ENCODE peak calls at places on chromosome 2, in four cellular contexts. N is Peyer's patch; Y is OCI-LY7; G is CD4-positive, alpha-beta memory T cell. H is an unnamed sample.

GRCh38 chr2:71612581-71613520 is 159.5 kb downstream of the DYSF start:
- DNase-seq in Y (no peak), N (no peak), G (no peak), H (no peak)

GRCh38 chr2:218882463-218882821 is 1.8 kb downstream of the WNT10A start:
- DNase-seq in N (peak; percentile 23), Y (no peak), G (no peak), H (no peak)

GRCh38 chr2:74481961-74482800 is 617 bp downstream of the CCDC142 start:
- DNase-seq in N (no peak), Y (peak; percentile 76), G (no peak), H (no peak)

GRCh38 chr2:20691076-20691708 is 24.2 kb downstream of the GDF7 start:
- DNase-seq in N (no peak), G (no peak), Y (no peak), H (no peak)

GRCh38 chr2:886072-887022 is 64.3 kb upstream of the SNTG2 start:
- DNase-seq in N (peak; percentile 14), G (no peak), Y (no peak), H (no peak)

GRCh38 chr2:114929225-114929624 is 486.8 kb downstream of the DPP10 start:
- DNase-seq in Y (no peak), N (no peak), G (no peak), H (no peak)

GRCh38 chr2:185979546-185980071 is 241.0 kb downstream of the FSIP2 start:
- DNase-seq in N (no peak), Y (no peak), G (no peak), H (no peak)

GRCh38 chr2:73291461-73292315 is 1.7 kb downstream of the EGR4 start:
- DNase-seq in N (no peak), G (no peak), Y (no peak), H (no peak)

GRCh38 chr2:212843409-212844199 is 305.0 kb upstream of the ERBB4 start:
- DNase-seq in N (no peak), G (no peak), Y (no peak), H (no peak)

GRCh38 chr2:47528874-47529273 is 125.9 kb downstream of the MSH2 start:
- DNase-seq in Y (no peak), G (no peak), N (no peak), H (no peak)

GRCh38 chr2:186599186-186599778 is 9.4 kb downstream of the ITGAV start:
- DNase-seq in Y (no peak), G (no peak), N (no peak), H (no peak)

GRCh38 chr2:180934911-180935310 is 45.5 kb upstream of the UBE2E3 start:
- DNase-seq in G (no peak), Y (no peak), N (no peak), H (no peak)

GRCh38 chr2:140454717-140455116 is 1674.5 kb upstream of the NXPH2 start:
- DNase-seq in N (no peak), G (no peak), Y (no peak), H (no peak)

DNA sequence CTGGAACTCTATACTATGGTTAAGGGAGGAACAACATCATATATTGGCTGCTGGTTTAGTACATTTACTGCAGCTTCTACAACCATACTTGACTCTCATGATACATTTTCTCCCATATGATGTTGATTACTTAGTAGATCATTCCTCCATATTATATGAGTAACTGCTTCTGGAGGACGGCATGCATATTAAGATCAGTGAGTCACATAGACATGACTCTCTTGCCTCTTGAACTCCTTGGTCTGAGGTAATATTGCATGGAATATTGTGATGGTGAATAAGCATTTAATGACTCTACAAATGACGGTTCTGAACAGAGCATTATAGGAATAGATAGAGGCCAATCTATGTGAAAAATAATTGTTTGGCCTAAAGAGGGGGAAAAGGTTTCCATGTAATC is 418.8 kb upstream of the SPHKAP start:
- DNase-seq in Y (no peak), N (no peak), G (no peak), H (no peak)
- H3K9me3 ChIP-seq in Y (no peaks in the 10 kb centered on the region), N (no peaks in the 10 kb centered on the region), G (no peaks in the 10 kb centered on the region), H (no peaks in the 10 kb centered on the region)

GRCh38 chr2:40497251-40497859 is 45.5 kb upstream of the SLC8A1 start:
- DNase-seq in N (no peak), G (no peak), Y (no peak), H (no peak)

GRCh38 chr2:40499437-40499836 is 47.5 kb upstream of the SLC8A1 start:
- DNase-seq in G (no peak), Y (no peak), N (no peak), H (no peak)
- H3K4me1 ChIP-seq in G (no peaks in the 10 kb centered on the region), Y (peaks cover 9% of the 10 kb centered on the region), N (no peaks in the 10 kb centered on the region), H (no peaks in the 10 kb centered on the region)

GRCh38 chr2:41498791-41499190 is 549.0 kb upstream of the PKDCC start:
- DNase-seq in G (no peak), Y (no peak), N (no peak), H (no peak)
- H3K9me3 ChIP-seq in G (peaks cover 20% of the 10 kb centered on the region), Y (peaks cover 30% of the 10 kb centered on the region), N (peaks cover 19% of the 10 kb centered on the region), H (peaks cover 5% of the 10 kb centered on the region)

DNA sequence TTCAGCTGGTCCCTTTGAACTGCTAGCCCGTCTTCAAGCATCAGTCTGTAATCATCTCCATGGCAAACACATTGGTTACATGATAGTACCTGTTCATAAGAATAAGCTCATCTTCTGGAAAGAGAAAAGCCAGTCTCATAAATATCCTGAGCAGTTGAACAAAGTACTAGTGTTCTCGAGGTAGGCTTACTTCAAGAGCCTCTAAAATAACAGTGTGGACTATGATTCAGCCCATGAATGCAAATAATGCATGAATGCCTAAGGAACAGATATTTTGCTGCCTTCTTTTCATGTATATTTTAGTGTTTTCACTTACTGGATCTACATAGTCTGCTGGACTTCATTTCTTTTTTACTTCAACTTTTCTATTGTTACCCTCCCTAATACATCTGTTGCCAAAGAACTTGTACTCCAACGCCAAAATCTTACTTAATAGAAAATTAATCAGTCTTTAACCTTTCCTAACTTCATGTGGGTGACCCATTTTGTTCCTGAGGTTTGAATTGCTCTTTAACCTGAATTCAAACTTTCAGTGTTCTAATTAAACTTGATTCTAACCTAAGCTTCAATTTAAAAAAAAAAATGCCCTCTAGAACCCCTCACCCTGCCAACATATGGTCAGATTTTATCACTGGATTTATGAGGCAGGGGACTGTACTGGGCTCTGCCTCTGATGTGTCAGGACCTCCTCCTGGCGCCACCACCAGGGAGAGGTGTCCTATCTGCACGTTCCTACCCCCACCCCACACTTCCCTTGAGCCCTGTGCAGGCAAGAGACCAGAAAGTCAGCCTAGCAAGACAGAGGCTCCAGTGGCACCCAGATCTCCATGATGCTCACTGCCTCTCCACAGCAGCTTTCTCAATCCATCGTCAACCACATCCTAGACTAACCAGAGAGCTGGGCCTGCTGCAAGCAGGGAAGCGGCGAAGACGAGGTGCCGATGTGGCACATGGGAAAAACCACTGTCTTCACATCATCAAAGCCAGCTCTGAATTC is 264.7 kb upstream of the ID2 start:
- DNase-seq in N (no peak), Y (no peak), G (no peak), H (no peak)
- H3K4me1 ChIP-seq in N (no peaks in the 10 kb centered on the region), Y (peaks cover 8% of the 10 kb centered on the region), G (no peaks in the 10 kb centered on the region), H (peaks cover 3% of the 10 kb centered on the region)

DNA sequence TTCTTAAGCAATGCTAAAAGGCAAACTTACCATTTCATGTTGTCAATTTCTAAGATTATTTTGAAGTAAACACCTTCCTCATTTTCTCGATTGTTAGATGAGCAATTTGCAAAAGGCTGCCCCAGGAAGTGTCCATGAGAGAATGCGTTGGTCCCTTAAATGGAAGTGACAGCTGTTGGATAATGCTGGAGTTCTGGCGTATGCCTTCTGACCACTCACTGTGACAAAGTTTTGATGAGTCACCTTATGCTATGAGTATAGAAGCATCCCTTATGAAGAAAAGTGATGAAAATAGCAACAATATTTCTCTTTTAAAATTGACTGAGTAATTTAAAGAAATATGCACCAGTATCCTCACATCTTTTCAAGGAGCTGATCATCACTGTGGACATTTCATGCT is 1497.5 kb downstream of the DPP10 start:
- DNase-seq in N (no peak), G (no peak), Y (no peak), H (no peak)
- H3K9me3 ChIP-seq in N (no peaks in the 10 kb centered on the region), G (peaks cover 4% of the 10 kb centered on the region), Y (no peaks in the 10 kb centered on the region), H (no peaks in the 10 kb centered on the region)

GRCh38 chr2:43460141-43460540 is 135.7 kb downstream of the THADA start:
- DNase-seq in N (no peak), G (no peak), Y (no peak), H (no peak)

GRCh38 chr2:43460611-43461396 is 135.0 kb downstream of the THADA start:
- DNase-seq in G (no peak), Y (no peak), N (no peak), H (no peak)

GRCh38 chr2:43461461-43462073 is 134.3 kb downstream of the THADA start:
- DNase-seq in N (no peak), G (no peak), Y (peak; percentile 53), H (no peak)

GRCh38 chr2:43458002-43458628 is 137.7 kb downstream of the THADA start:
- DNase-seq in G (no peak), Y (no peak), N (no peak), H (no peak)

DNA sequence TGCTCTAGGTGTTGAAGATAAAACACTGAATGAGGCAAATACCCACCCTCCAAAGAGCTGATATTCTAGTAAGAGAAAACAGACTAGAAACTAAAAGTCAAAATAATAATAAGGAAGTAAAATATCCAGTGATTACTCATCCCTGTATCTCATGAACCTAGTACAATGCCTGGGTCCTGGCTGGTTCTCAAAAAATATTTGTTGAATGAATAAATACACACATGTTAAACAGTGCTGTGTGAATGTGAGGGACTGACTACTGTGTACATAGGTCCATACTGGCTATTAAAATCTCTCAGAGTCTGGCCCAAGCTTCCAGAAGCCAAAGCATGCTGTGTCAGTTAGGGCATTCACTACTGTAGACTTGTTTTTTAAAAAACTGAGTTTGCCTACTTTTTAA is 136.4 kb downstream of the THADA start:
- DNase-seq in N (no peak), G (no peak), Y (no peak), H (no peak)
- H3K4me1 ChIP-seq in N (no peaks in the 10 kb centered on the region), G (no peaks in the 10 kb centered on the region), Y (peaks cover 11% of the 10 kb centered on the region), H (no peaks in the 10 kb centered on the region)